ENCODE peak calls at places on chromosomes 5 and 9, in nine cellular contexts. F is HTR-8/SVneo; M is neural progenitor cell; U is IMR-90; X is left ventricle myocardium inferior; P is activated T-helper 1 cell treated with anti-CD3 and anti-CD28 coated beads, Interleukin-12 subunit alpha, Interleukin-12 subunit beta, Interleukin-2, Interleukin-4 antibody, amounts not matched to agents 30 ng/mL and 10 ng/mL and 1 ng/mL, durations not matched to agents 14 hours and 24 hours and 36 hours; T is NCI-H2029; Q is NCI-H510A; J is stimulated activated CD4-positive, alpha-beta T cell treated with anti-CD3 and anti-CD28 coated beads, Interleukin-4, amount 100 ng/mL, for 4 hours. S is an unnamed sample.
A peak's percentile ranks its signal among the peaks of the same experiment; 100 is the strongest.

GRCh38 chr5:134509308-134510040 is 16.0 kb upstream of the JADE2 start:
- DNase-seq in F (no peak), U (peak; percentile 52), J (no peak), X (no peak), Q (no peak), M (no peak), T (no peak), P (no peak), S (peak; percentile 54)

GRCh38 chr9:127589955-127590370 is 22.1 kb upstream of the STXBP1 start:
- DNase-seq in Q (peak; percentile 54), M (peak; percentile 86), P (no peak), U (peak; percentile 77), F (peak; percentile 69), J (no peak), T (peak; percentile 51), X (no peak), S (no peak)

GRCh38 chr9:108580021-108580439 is 275.8 kb downstream of the ACTL7B start:
- DNase-seq in X (no peak), U (no peak), M (no peak), P (no peak), F (peak; percentile 6), T (no peak), J (no peak), Q (no peak), S (no peak)

GRCh38 chr5:40367260-40367659 is 312.5 kb upstream of the PTGER4 start:
- DNase-seq in F (no peak), J (no peak), U (peak; percentile 13), P (no peak), M (no peak), X (no peak), T (no peak), Q (no peak), S (no peak)

GRCh38 chr5:5288236-5288635 is 134.2 kb upstream of the ICE1 start:
- DNase-seq in Q (no peak), M (no peak), P (no peak), U (peak; percentile 10), J (no peak), F (peak; percentile 49), T (no peak), X (no peak), S (no peak)

GRCh38 chr9:122347348-122348287 is 23.2 kb upstream of the PTGS1 start:
- DNase-seq in P (no peak), Q (no peak), J (no peak), U (no peak), T (no peak), X (no peak), M (no peak), F (peak; percentile 30), S (no peak)

GRCh38 chr9:89715318-89715858 is 110.6 kb downstream of the GADD45G start:
- DNase-seq in F (no peak), M (no peak), X (no peak), T (no peak), J (no peak), U (no peak), P (no peak), Q (no peak), S (no peak)

GRCh38 chr9:108012886-108013665 is 523.5 kb upstream of the KLF4 start:
- DNase-seq in T (no peak), U (no peak), J (no peak), X (no peak), F (no peak), P (no peak), Q (no peak), M (no peak), S (no peak)

GRCh38 chr9:38293022-38293421 is 99.5 kb upstream of the ALDH1B1 start:
- DNase-seq in T (no peak), Q (no peak), P (no peak), X (no peak), J (no peak), U (no peak), M (no peak), F (no peak), S (no peak)

GRCh38 chr5:10591159-10591558 is 27.3 kb downstream of the ANKRD33B start:
- DNase-seq in T (no peak), F (no peak), M (no peak), Q (no peak), P (no peak), X (no peak), J (no peak), U (no peak), S (no peak)

GRCh38 chr5:20536339-20536738 is 548.3 kb upstream of the CDH18 start:
- DNase-seq in M (no peak), Q (no peak), X (no peak), T (no peak), J (no peak), F (no peak), U (no peak), P (no peak), S (no peak)

GRCh38 chr5:120228262-120229031 is 235.7 kb upstream of the PRR16 start:
- DNase-seq in P (no peak), X (no peak), M (peak; percentile 7), J (no peak), U (no peak), Q (no peak), T (no peak), F (no peak), S (no peak)

GRCh38 chr9:137683307-137683864 is 64.6 kb downstream of the EHMT1 start:
- DNase-seq in F (no peak), T (no peak), X (no peak), Q (no peak), J (no peak), M (no peak), P (no peak), U (no peak), S (no peak)

GRCh38 chr5:158451203-158451982 is 592.4 kb upstream of the CLINT1 start:
- DNase-seq in T (no peak), Q (no peak), X (peak; percentile 58), F (no peak), M (peak; percentile 4), P (no peak), U (peak; percentile 53), J (no peak), S (no peak)

GRCh38 chr9:20604561-20604960 is 17.7 kb downstream of the MLLT3 start:
- DNase-seq in T (no peak), P (no peak), F (no peak), J (no peak), X (no peak), M (no peak), Q (no peak), U (peak; percentile 61), S (no peak)

GRCh38 chr5:113081881-113082546 is 105.4 kb downstream of the DCP2 start:
- DNase-seq in T (no peak), Q (no peak), P (no peak), U (peak; percentile 80), M (no peak), J (no peak), X (no peak), F (no peak), S (no peak)

GRCh38 chr5:111976705-111977104 is 219.7 kb upstream of the NREP start:
- DNase-seq in Q (no peak), X (no peak), P (no peak), T (no peak), M (no peak), U (peak; percentile 37), F (no peak), J (no peak), S (no peak)

GRCh38 chr9:136169495-136169894 is 35.4 kb downstream of the LHX3 start:
- DNase-seq in F (no peak), Q (no peak), X (no peak), M (no peak), T (no peak), U (no peak), P (no peak), J (no peak), S (no peak)

GRCh38 chr9:105864248-105864898 is 170.0 kb downstream of the TMEM38B start:
- DNase-seq in P (no peak), J (no peak), X (no peak), M (no peak), T (no peak), Q (no peak), F (no peak), U (peak; percentile 2), S (no peak)

GRCh38 chr9:91059713-91060112 is 258.1 kb downstream of the SYK start:
- DNase-seq in X (no peak), F (no peak), T (peak; percentile 9), P (no peak), U (no peak), Q (no peak), J (no peak), M (no peak), S (no peak)

GRCh38 chr5:149517461-149518122 is 33.6 kb downstream of the CSNK1A1 start:
- DNase-seq in J (no peak), F (no peak), T (peak; percentile 38), U (peak; percentile 23), Q (no peak), X (no peak), M (peak; percentile 26), P (no peak), S (no peak)

GRCh38 chr9:95772320-95773060 is 103.0 kb upstream of the ERCC6L2 start:
- DNase-seq in P (no peak), J (no peak), Q (peak; percentile 29), X (no peak), U (peak; percentile 65), M (peak; percentile 91), F (no peak), T (no peak), S (peak; percentile 66)

GRCh38 chr5:141528401-141528984 is 39.6 kb downstream of the PCDHGC5 start:
- DNase-seq in X (peak; percentile 59), M (no peak), F (no peak), T (no peak), P (no peak), J (no peak), U (peak; percentile 59), Q (no peak), S (no peak)

GRCh38 chr5:127080001-127080478 is 6.7 kb upstream of the C5orf63 start:
- DNase-seq in X (no peak), T (no peak), P (no peak), Q (peak; percentile 27), U (no peak), J (no peak), M (peak; percentile 21), F (no peak), S (no peak)

GRCh38 chr9:78006734-78007133 is 24.9 kb downstream of the GNAQ start:
- DNase-seq in Q (no peak), T (no peak), J (no peak), F (no peak), P (no peak), M (no peak), U (no peak), X (no peak), S (no peak)

GRCh38 chr9:69385474-69386091 is 60.6 kb downstream of the ENTREP1 start:
- DNase-seq in U (no peak), P (no peak), M (no peak), X (no peak), J (no peak), T (peak; percentile 54), Q (no peak), F (no peak), S (no peak)

GRCh38 chr5:171808951-171809350 is 23.3 kb downstream of the SMIM23 start:
- DNase-seq in P (no peak), M (no peak), F (no peak), U (peak; percentile 71), Q (no peak), J (no peak), X (no peak), T (no peak), S (no peak)

GRCh38 chr5:179407191-179408175 is 62.2 kb upstream of the ADAMTS2 start:
- DNase-seq in T (no peak), U (no peak), Q (no peak), J (no peak), F (no peak), P (no peak), X (no peak), M (no peak), S (peak; percentile 60)

GRCh38 chr5:107422494-107422893 is 248.2 kb downstream of the EFNA5 start:
- DNase-seq in U (no peak), M (no peak), J (no peak), F (no peak), T (no peak), X (no peak), Q (no peak), P (no peak), S (no peak)

GRCh38 chr9:138103111-138103823 is 225.7 kb downstream of the CACNA1B start:
- DNase-seq in U (no peak), P (no peak), F (no peak), X (no peak), M (peak; percentile 65), T (no peak), J (no peak), Q (no peak), S (peak; percentile 33)

GRCh38 chr9:109451311-109452025 is 46.6 kb downstream of the PTPN3 start:
- DNase-seq in U (no peak), T (no peak), P (no peak), X (no peak), J (no peak), M (peak; percentile 30), Q (no peak), F (no peak), S (no peak)